ENCODE peak calls at places on chromosomes 1 and 21, in five cellular contexts. S is psoas muscle, C is fibroblast of lung, Y is cardiac fibroblast, D is neural progenitor cell. W is an unnamed sample.

GRCh38 chr1:232435746-232436145 is 194.2 kb downstream of the SIPA1L2 start:
- DNase-seq in D (no peak), C (peak), S (no peak), Y (peak), W (peak)

GRCh38 chr1:156383023-156383422 is 14.0 kb downstream of the RHBG start:
- DNase-seq in C (peak), Y (peak), D (peak), S (peak), W (no peak)

GRCh38 chr1:83512371-83513004 is 486.4 kb downstream of the TTLL7 start:
- DNase-seq in Y (no peak), C (no peak), D (no peak), S (no peak), W (no peak)

GRCh38 chr21:46498335-46499050 is 39.8 kb downstream of the DIP2A start:
- DNase-seq in D (no peak), C (peak), Y (peak), S (no peak), W (no peak)

GRCh38 chr1:210483821-210484220 is 155.1 kb downstream of the HHAT start:
- DNase-seq in Y (no peak), C (no peak), D (no peak), S (no peak), W (no peak)

GRCh38 chr1:167135281-167135840 is 41.5 kb downstream of the STYXL2 start:
- DNase-seq in S (no peak), D (peak), Y (no peak), C (no peak), W (no peak)

GRCh38 chr1:7617826-7618225 is 153.3 kb upstream of the VAMP3 start:
- DNase-seq in S (no peak), Y (no peak), D (no peak), C (no peak), W (no peak)

GRCh38 chr1:74341702-74342339 is 106.6 kb downstream of the TNNI3K start:
- DNase-seq in C (no peak), D (no peak), S (no peak), Y (no peak), W (no peak)

GRCh38 chr21:39189857-39190604 is 6.8 kb upstream of the PSMG1 start:
- DNase-seq in C (peak), Y (peak), S (no peak), D (no peak), W (no peak)

GRCh38 chr1:61436491-61437120 is 288.3 kb downstream of the TM2D1 start:
- DNase-seq in C (peak), Y (no peak), S (no peak), D (no peak), W (no peak)

GRCh38 chr1:61434276-61434675 is 290.7 kb downstream of the TM2D1 start:
- DNase-seq in S (no peak), Y (no peak), D (no peak), C (peak), W (no peak)

GRCh38 chr1:61433646-61434045 is 291.3 kb downstream of the TM2D1 start:
- DNase-seq in Y (no peak), C (no peak), S (no peak), D (no peak), W (no peak)

GRCh38 chr1:61435226-61435625 is 289.7 kb downstream of the TM2D1 start:
- DNase-seq in D (no peak), C (no peak), Y (no peak), S (no peak), W (no peak)

DNA sequence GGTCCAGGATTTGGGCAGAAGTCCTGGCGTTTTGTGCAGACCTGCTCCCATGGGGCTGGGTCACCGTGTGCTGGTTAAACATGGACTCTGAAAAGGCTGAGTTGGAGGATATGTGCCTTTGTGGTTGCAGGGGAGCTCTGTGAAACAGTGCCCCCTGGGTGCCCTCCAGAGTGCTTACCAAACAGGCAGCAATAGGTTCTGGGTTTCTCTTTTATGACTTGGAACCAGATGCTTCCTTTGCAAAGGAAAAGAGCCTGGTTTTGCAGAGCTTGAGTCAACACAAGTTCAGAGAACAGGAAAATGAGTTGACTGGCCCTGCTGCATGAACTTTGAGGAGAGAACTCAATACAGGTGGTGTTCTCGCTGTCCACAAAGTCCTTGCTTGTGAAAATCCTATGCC is 288.9 kb downstream of the TM2D1 start:
- DNase-seq in S (no peak), C (no peak), D (no peak), Y (no peak), W (no peak)
- TF ChIP-seq CTCF in S (peak), C (no peak), D (peak), Y (peak), W (no peak)

GRCh38 chr1:175192111-175192629 is 406 bp downstream of the KIAA0040 start:
- DNase-seq in C (no peak), D (peak), S (peak), Y (peak), W (no peak)

GRCh38 chr1:175191654-175192053 is 922 bp downstream of the KIAA0040 start:
- DNase-seq in D (peak), Y (peak), S (no peak), C (no peak), W (no peak)

GRCh38 chr1:175193339-175193950 is 869 bp upstream of the KIAA0040 start:
- DNase-seq in Y (peak), C (no peak), S (no peak), D (no peak), W (no peak)

GRCh38 chr1:175195281-175195680 is 2.7 kb upstream of the KIAA0040 start:
- DNase-seq in S (no peak), Y (no peak), C (no peak), D (no peak), W (no peak)

DNA sequence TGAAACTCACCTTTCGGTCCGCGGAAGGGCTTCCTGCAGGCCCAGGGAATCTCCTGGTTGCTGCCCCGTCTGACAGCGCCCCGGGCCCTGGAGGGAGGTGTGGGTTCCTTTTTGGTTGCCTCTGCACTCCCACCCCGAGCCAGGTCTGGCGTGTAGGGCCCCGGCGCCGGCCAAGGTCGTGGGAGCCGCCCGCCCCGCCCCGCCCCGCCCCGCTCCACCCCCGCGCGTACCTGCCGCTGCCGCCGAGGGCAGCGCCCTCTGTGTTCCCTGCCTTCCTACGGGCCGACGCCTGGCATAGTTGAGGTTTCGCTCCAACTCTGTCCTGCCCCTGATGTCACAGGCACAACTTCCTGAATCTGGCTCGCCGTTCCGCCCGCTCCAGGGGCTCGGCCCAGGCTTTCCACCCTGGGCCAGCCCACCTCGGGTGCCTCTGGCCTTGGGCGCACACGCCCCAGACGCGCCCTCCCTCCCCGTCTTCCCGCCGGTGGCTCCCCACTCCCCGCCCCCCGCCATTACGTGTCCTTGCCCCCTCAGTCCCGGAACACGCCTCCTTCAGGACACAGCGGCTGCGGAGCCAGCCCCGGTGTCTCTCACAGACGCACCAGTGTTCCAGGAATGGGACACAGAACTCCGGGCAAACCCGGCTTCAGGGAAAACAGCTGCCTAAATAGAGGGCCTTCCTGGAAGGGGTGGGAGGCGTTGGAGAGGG is at the start of gene KIAA0040:
- DNase-seq in D (peak), S (peak), C (peak), Y (peak), W (no peak)
- TF ChIP-seq CTCF in D (peak), S (no peak), C (no peak), Y (no peak), W (no peak)

GRCh38 chr1:1917995-1918900 is 831 bp downstream of the TMEM52 start:
- DNase-seq in Y (no peak), C (no peak), D (no peak), S (peak), W (no peak)

GRCh38 chr1:1917304-1917976 is 1.6 kb downstream of the TMEM52 start:
- DNase-seq in Y (no peak), D (no peak), S (peak), C (no peak), W (no peak)

GRCh38 chr1:1920057-1920607 is 1.1 kb upstream of the TMEM52 start:
- DNase-seq in Y (no peak), D (no peak), C (no peak), S (peak), W (no peak)

GRCh38 chr1:1919304-1920056 is 401 bp upstream of the TMEM52 start:
- DNase-seq in C (peak), D (peak), Y (peak), S (peak), W (peak)

GRCh38 chr1:1918901-1919303 is at the start of gene TMEM52:
- DNase-seq in D (no peak), C (no peak), Y (no peak), S (no peak), W (no peak)
- TF ChIP-seq CTCF in D (peak), C (no peak), Y (no peak), S (no peak), W (no peak)

DNA sequence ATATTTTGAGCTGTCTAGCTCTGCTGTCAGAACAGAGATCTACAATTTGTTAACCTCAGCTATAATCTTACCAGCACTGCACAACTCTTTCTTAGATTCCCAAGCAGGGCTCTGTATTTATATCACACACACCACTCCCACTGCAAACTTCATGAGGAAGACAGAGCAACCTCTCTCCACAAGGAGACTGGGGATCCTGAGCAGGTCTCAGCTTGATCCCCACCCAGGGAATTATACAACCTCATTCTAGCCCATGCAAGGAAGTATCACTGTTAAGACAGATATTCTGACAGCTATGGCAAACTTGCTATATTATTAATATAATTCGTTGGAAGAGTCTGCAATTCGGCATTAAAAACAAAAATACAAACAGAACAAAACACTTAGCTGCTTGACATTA is 40.4 kb downstream of the EGLN1 start:
- DNase-seq in Y (no peak), C (no peak), D (no peak), S (no peak), W (no peak)
- TF ChIP-seq CTCF in Y (no peak), C (no peak), D (no peak), S (no peak), W (no peak)

GRCh38 chr1:48870596-48870995 is 93.9 kb upstream of the BEND5 start:
- DNase-seq in D (peak), S (no peak), Y (peak), C (no peak), W (no peak)
- TF ChIP-seq CTCF in D (peak), S (peak), Y (peak), C (peak), W (peak)

GRCh38 chr1:185241127-185241526 is 75.9 kb downstream of the IVNS1ABP start:
- DNase-seq in S (no peak), C (no peak), Y (no peak), D (peak), W (no peak)

GRCh38 chr1:185244015-185244747 is 72.9 kb downstream of the IVNS1ABP start:
- DNase-seq in C (peak), Y (peak), S (no peak), D (no peak), W (no peak)

GRCh38 chr1:185232874-185233273 is 75.9 kb downstream of the SWT1 start:
- DNase-seq in Y (no peak), S (no peak), C (no peak), D (no peak), W (no peak)

GRCh38 chr1:185239861-185240260 is 77.2 kb downstream of the IVNS1ABP start:
- DNase-seq in D (no peak), Y (no peak), C (no peak), S (no peak), W (no peak)

GRCh38 chr1:185238447-185238846 is 78.6 kb downstream of the IVNS1ABP start:
- DNase-seq in Y (peak), C (peak), D (no peak), S (no peak), W (no peak)
- TF ChIP-seq CTCF in Y (peak), C (peak), D (peak), S (peak), W (peak)

DNA sequence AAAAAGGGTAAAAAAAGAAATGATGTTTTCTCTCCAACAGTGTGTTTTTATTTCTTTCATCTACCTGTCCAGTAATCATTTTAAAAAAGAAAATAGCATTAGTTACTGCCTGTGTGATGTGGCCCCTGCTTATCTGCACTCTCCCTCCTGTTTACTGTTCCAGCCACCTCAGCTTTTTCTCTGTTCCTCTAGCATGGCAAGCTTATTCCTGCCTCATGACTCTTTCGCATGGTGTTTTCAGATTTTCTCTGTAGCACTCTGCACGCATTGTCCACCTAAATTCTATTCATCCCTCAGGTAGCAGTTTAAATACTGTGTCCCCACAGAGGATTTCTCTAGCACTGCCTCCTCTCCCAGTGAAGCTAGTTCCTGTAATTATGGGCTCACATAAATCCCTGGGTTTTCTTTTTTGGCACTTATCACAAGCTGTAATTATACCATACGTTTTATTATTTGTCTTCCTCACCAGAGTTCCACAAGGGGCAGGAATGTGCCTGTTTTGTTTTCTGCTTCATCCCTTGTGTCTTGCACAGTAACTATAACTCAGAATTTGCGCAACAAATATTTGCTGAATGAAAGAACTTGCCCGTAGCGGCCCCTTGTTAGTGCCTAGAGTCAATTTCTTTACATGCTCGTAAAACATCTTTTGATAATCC is 51.4 kb upstream of the LRIG2 start:
- DNase-seq in S (no peak), D (no peak), Y (peak), C (no peak), W (peak)
- TF ChIP-seq CTCF in S (no peak), D (no peak), Y (no peak), C (no peak), W (peak)